ENCODE peak calls at places on chromosomes 16 and 17, in eight cellular contexts. Q is prostate gland; C is neural progenitor cell; T is ovary; L is PC-9; F is psoas muscle; V is CD8-positive, alpha-beta T cell; O is OCI-LY7. X is an unnamed sample.

GRCh38 chr17:63442549-63443035 is 3.5 kb downstream of the CYB561 start:
- DNase-seq in Q (no peak), C (peak; percentile 67), T (no peak), L (no peak), F (no peak), V (no peak), O (peak; percentile 45), X (peak; percentile 46)

GRCh38 chr16:15829460-15829859 is 27.4 kb downstream of the MYH11 start:
- DNase-seq in Q (peak; percentile 27), C (peak; percentile 44), T (peak; percentile 68), L (no peak), F (peak; percentile 78), V (no peak), O (no peak), X (no peak)

GRCh38 chr16:9286930-9287329 is 195.5 kb downstream of the HAPSTR1 start:
- DNase-seq in Q (no peak), C (no peak), T (no peak), L (no peak), F (no peak), V (no peak), O (no peak), X (no peak)

GRCh38 chr16:66551362-66551761 is 1.0 kb upstream of the CKLF start:
- DNase-seq in Q (no peak), C (peak; percentile 37), T (peak; percentile 22), L (no peak), F (no peak), V (peak; percentile 39), O (peak; percentile 82), X (peak; percentile 78)

GRCh38 chr16:11250786-11251524 is 5.0 kb downstream of the SOCS1 start:
- DNase-seq in Q (no peak), C (no peak), T (no peak), L (no peak), F (no peak), V (no peak), O (no peak), X (no peak)

GRCh38 chr16:86198201-86199118 is 299.5 kb downstream of the IRF8 start:
- DNase-seq in Q (no peak), C (peak; percentile 48), T (no peak), L (no peak), F (no peak), V (no peak), O (no peak), X (no peak)

GRCh38 chr17:14304876-14305636 is 4.2 kb downstream of the HS3ST3B1 start:
- DNase-seq in Q (no peak), C (peak; percentile 55), T (no peak), L (no peak), F (no peak), V (no peak), O (no peak), X (no peak)

GRCh38 chr16:62240722-62241121 is 204.5 kb upstream of the CDH8 start:
- DNase-seq in Q (no peak), C (no peak), T (no peak), L (no peak), F (no peak), V (no peak), O (no peak), X (no peak)

GRCh38 chr17:5950871-5951270 is 119.3 kb upstream of the WSCD1 start:
- DNase-seq in Q (no peak), C (peak; percentile 16), T (no peak), L (no peak), F (no peak), V (no peak), O (no peak), X (no peak)

GRCh38 chr17:12691173-12691572 is 25.5 kb downstream of the MYOCD start:
- DNase-seq in Q (no peak), C (no peak), T (no peak), L (no peak), F (no peak), V (no peak), O (no peak), X (no peak)

GRCh38 chr16:15434425-15435215 is at the start of gene BMERB1:
- DNase-seq in Q (no peak), C (peak; percentile 92), T (peak; percentile 79), L (peak; percentile 32), F (peak; percentile 93), V (peak; percentile 43), O (no peak), X (peak; percentile 77)

GRCh38 chr17:62626719-62627218 is 701 bp upstream of the MRC2 start:
- DNase-seq in Q (no peak), C (peak; percentile 89), T (peak; percentile 82), L (no peak), F (peak; percentile 79), V (no peak), O (no peak), X (peak; percentile 63)

GRCh38 chr17:9865585-9865984 is 39.5 kb downstream of the RCVRN start:
- DNase-seq in Q (no peak), C (no peak), T (no peak), L (no peak), F (no peak), V (no peak), O (no peak), X (no peak)

GRCh38 chr17:11302395-11302932 is 61.5 kb downstream of the SHISA6 start:
- DNase-seq in Q (no peak), C (no peak), T (no peak), L (no peak), F (no peak), V (no peak), O (no peak), X (no peak)

GRCh38 chr16:30032083-30032819 is 1.2 kb upstream of the TLCD3B start:
- DNase-seq in Q (no peak), C (peak; percentile 83), T (peak; percentile 36), L (peak; percentile 72), F (no peak), V (peak; percentile 45), O (peak; percentile 80), X (peak; percentile 85)

GRCh38 chr16:56576585-56577299 is 11.9 kb downstream of the MT4 start:
- DNase-seq in Q (peak; percentile 67), C (peak; percentile 72), T (peak; percentile 44), L (peak; percentile 92), F (peak; percentile 85), V (peak; percentile 84), O (peak; percentile 78), X (peak; percentile 73)

GRCh38 chr17:19250421-19251141 is 13.4 kb downstream of the EPN2 start:
- DNase-seq in Q (peak; percentile 78), C (no peak), T (no peak), L (no peak), F (peak; percentile 69), V (no peak), O (no peak), X (no peak)

GRCh38 chr17:8365143-8365542 is 11.4 kb downstream of the KRABD2 start:
- DNase-seq in Q (no peak), C (no peak), T (no peak), L (peak; percentile 32), F (no peak), V (no peak), O (no peak), X (no peak)

GRCh38 chr17:688100-688989 is 26.3 kb downstream of the VPS53 start:
- DNase-seq in Q (no peak), C (peak; percentile 56), T (no peak), L (no peak), F (no peak), V (no peak), O (peak; percentile 2), X (peak; percentile 44)

GRCh38 chr16:85235988-85236831 is 123.9 kb upstream of the CIBAR2 start:
- DNase-seq in Q (no peak), C (no peak), T (peak; percentile 68), L (no peak), F (no peak), V (no peak), O (no peak), X (no peak)

GRCh38 chr16:30972872-30973271 is 12.1 kb upstream of the HSD3B7 start:
- DNase-seq in Q (no peak), C (peak; percentile 40), T (no peak), L (no peak), F (no peak), V (no peak), O (no peak), X (peak; percentile 45)

GRCh38 chr16:72101195-72101594 is 7.5 kb downstream of the DHX38 start:
- DNase-seq in Q (no peak), C (no peak), T (no peak), L (no peak), F (no peak), V (no peak), O (no peak), X (no peak)

GRCh38 chr16:76389126-76389525 is 111.9 kb downstream of the CNTNAP4 start:
- DNase-seq in Q (no peak), C (no peak), T (no peak), L (no peak), F (no peak), V (no peak), O (no peak), X (no peak)

GRCh38 chr17:81334987-81335386 is 39.9 kb upstream of the SLC38A10 start:
- DNase-seq in Q (no peak), C (no peak), T (no peak), L (no peak), F (peak; percentile 40), V (no peak), O (no peak), X (no peak)

GRCh38 chr17:81335388-81336157 is 40.5 kb upstream of the SLC38A10 start:
- DNase-seq in Q (no peak), C (no peak), T (no peak), L (peak; percentile 95), F (peak; percentile 47), V (no peak), O (no peak), X (no peak)

GRCh38 chr17:81336930-81337325 is 41.8 kb upstream of the SLC38A10 start:
- DNase-seq in Q (no peak), C (no peak), T (no peak), L (no peak), F (peak; percentile 51), V (no peak), O (no peak), X (no peak)

GRCh38 chr17:81337449-81337848 is 42.3 kb upstream of the SLC38A10 start:
- DNase-seq in Q (no peak), C (peak; percentile 60), T (no peak), L (no peak), F (peak; percentile 75), V (no peak), O (no peak), X (no peak)

GRCh38 chr17:81336296-81336929 is 41.3 kb upstream of the SLC38A10 start:
- DNase-seq in Q (no peak), C (no peak), T (no peak), L (no peak), F (no peak), V (no peak), O (no peak), X (no peak)
- H3K4me1 ChIP-seq in Q (peaks cover 22% of the 10 kb centered on the region), C (peaks cover 31% of the 10 kb centered on the region), T (peaks cover 27% of the 10 kb centered on the region), L (peaks cover 51% of the 10 kb centered on the region), F (peaks cover 40% of the 10 kb centered on the region), V (no peaks in the 10 kb centered on the region), O (no peaks in the 10 kb centered on the region), X (peaks cover 25% of the 10 kb centered on the region)

GRCh38 chr17:56910509-56911235 is 3.2 kb downstream of the TRIM25 start:
- DNase-seq in Q (no peak), C (no peak), T (no peak), L (no peak), F (no peak), V (no peak), O (no peak), X (no peak)
- H3K4me3 ChIP-seq in Q (no peak overlapping the region), C (no peak overlapping the region), T (no peak overlapping the region), L (peak overlapping the region; percentile 12), F (peak overlapping the region; percentile 39), V (no peak overlapping the region), O (no peak overlapping the region), X (no peak overlapping the region)

GRCh38 chr17:17780941-17781590 is 55.7 kb downstream of the SREBF1 start:
- DNase-seq in Q (no peak), C (peak; percentile 88), T (peak; percentile 64), L (peak; percentile 72), F (peak; percentile 38), V (no peak), O (no peak), X (peak; percentile 91)
- TF ChIP-seq CTCF in Q (peak; percentile 34), C (peak; percentile 54), T (peak; percentile 41), L (no peak), F (no peak), V (no peak), O (no peak), X (peak; percentile 44)

GRCh38 chr17:49638818-49639217 is 39.1 kb downstream of the SPOP start:
- DNase-seq in Q (no peak), C (no peak), T (no peak), L (no peak), F (no peak), V (no peak), O (no peak), X (no peak)
- H3K4me1 ChIP-seq in Q (no peaks in the 10 kb centered on the region), C (peaks cover 15% of the 10 kb centered on the region), T (peaks cover 7% of the 10 kb centered on the region), L (no peaks in the 10 kb centered on the region), F (peaks cover 57% of the 10 kb centered on the region), V (no peaks in the 10 kb centered on the region), O (no peaks in the 10 kb centered on the region), X (peaks cover 3% of the 10 kb centered on the region)

X was measured in A673.